ENCODE peak calls at places on chromosome 22, in four cellular contexts. F is AG04449, Y is BJ, L is NCI-H82. Q is an unnamed sample.

GRCh38 chr22:49004484-49005399 is 822.9 kb downstream of the BRD1 start:
- DNase-seq in Y (no peak), F (no peak), L (no peak), Q (no peak)

GRCh38 chr22:46069518-46070214 is 80.7 kb upstream of the PPARA start:
- DNase-seq in Y (peak; percentile 69), F (peak; percentile 78), L (no peak), Q (peak; percentile 57)

GRCh38 chr22:31327786-31328544 is 18.2 kb downstream of the PATZ1 start:
- DNase-seq in Y (no peak), L (no peak), F (no peak), Q (no peak)

GRCh38 chr22:49371325-49372110 is 456.2 kb downstream of the BRD1 start:
- DNase-seq in F (no peak), L (no peak), Y (no peak), Q (no peak)

GRCh38 chr22:50314455-50315288 is 7.2 kb upstream of the PLXNB2 start:
- DNase-seq in L (no peak), F (no peak), Y (no peak), Q (no peak)

GRCh38 chr22:50605349-50606074 is 4.9 kb downstream of the MAPK8IP2 start:
- DNase-seq in F (no peak), L (no peak), Y (no peak), Q (no peak)

GRCh38 chr22:35611891-35612576 is 5.1 kb downstream of the MB start:
- DNase-seq in L (no peak), F (no peak), Y (no peak), Q (no peak)

GRCh38 chr22:50261615-50262459 is at the start of gene MAPK12:
- DNase-seq in Y (no peak), L (peak; percentile 68), F (no peak), Q (peak; percentile 66)

GRCh38 chr22:20430641-20431519 is 6.7 kb downstream of the SCARF2 start:
- DNase-seq in Y (no peak), L (no peak), F (no peak), Q (no peak)

GRCh38 chr22:21681566-21682370 is 16.0 kb downstream of the PPIL2 start:
- DNase-seq in L (no peak), F (no peak), Y (no peak), Q (no peak)

GRCh38 chr22:44380716-44381500 is 68.2 kb upstream of the SHISAL1 start:
- DNase-seq in Y (no peak), F (no peak), L (no peak), Q (no peak)

GRCh38 chr22:17982572-17983141 is 41.7 kb downstream of the MICAL3 start:
- DNase-seq in F (no peak), L (no peak), Y (no peak), Q (no peak)

GRCh38 chr22:42066133-42066761 is 4.4 kb downstream of the NAGA start:
- DNase-seq in F (no peak), L (no peak), Y (no peak), Q (no peak)

GRCh38 chr22:37244922-37245722 is 1.1 kb upstream of the RAC2 start:
- DNase-seq in Y (no peak), F (no peak), L (no peak), Q (no peak)

GRCh38 chr22:44112191-44112590 is 68.5 kb upstream of the PARVG start:
- DNase-seq in F (no peak), L (no peak), Y (no peak), Q (no peak)

GRCh38 chr22:24271406-24271760 is 752 bp downstream of the SPECC1L start:
- DNase-seq in L (peak; percentile 74), Y (no peak), F (no peak), Q (peak; percentile 68)

GRCh38 chr22:31100762-31101525 is 6.4 kb downstream of the SELENOM start:
- DNase-seq in Y (no peak), L (no peak), F (no peak), Q (no peak)

GRCh38 chr22:36379593-36380361 is 8.0 kb downstream of the MYH9 start:
- DNase-seq in F (no peak), Y (no peak), L (no peak), Q (no peak)

GRCh38 chr22:49959782-49960158 is 802 bp upstream of the PIM3 start:
- DNase-seq in Y (no peak), L (no peak), F (no peak), Q (no peak)

GRCh38 chr22:47629273-47629711 is 866.8 kb downstream of the TBC1D22A start:
- DNase-seq in L (no peak), F (no peak), Y (no peak), Q (no peak)

GRCh38 chr22:37225481-37225880 is 13.2 kb upstream of the SSTR3 start:
- DNase-seq in L (peak; percentile 47), Y (no peak), F (no peak), Q (no peak)

GRCh38 chr22:37492428-37493344 is 6.5 kb upstream of the MFNG start:
- DNase-seq in F (no peak), L (peak; percentile 75), Y (no peak), Q (peak; percentile 49)

GRCh38 chr22:29379258-29379657 is 9.1 kb downstream of the AP1B1 start:
- DNase-seq in Y (no peak), F (no peak), L (no peak), Q (no peak)

GRCh38 chr22:46758867-46759290 is 3.6 kb upstream of the TBC1D22A start:
- DNase-seq in F (no peak), L (peak; percentile 67), Y (no peak), Q (peak; percentile 71)

GRCh38 chr22:19046719-19047609 is 75.2 kb downstream of the DGCR2 start:
- DNase-seq in Y (no peak), L (no peak), F (no peak), Q (no peak)

GRCh38 chr22:41840216-41840615 is 7.3 kb downstream of the SREBF2 start:
- DNase-seq in Y (no peak), F (no peak), L (no peak), Q (no peak)

GRCh38 chr22:40635008-40635939 is 1.2 kb downstream of the MRTFA start:
- DNase-seq in F (no peak), L (no peak), Y (no peak), Q (peak; percentile 74)

GRCh38 chr22:29110946-29111345 is 38.1 kb downstream of the KREMEN1 start:
- DNase-seq in Y (no peak), F (no peak), L (no peak), Q (no peak)

GRCh38 chr22:27987557-27987956 is 68.5 kb upstream of the PITPNB start:
- DNase-seq in Y (peak; percentile 47), L (no peak), F (peak; percentile 79), Q (peak; percentile 68)

GRCh38 chr22:25386538-25386884 is 167.1 kb downstream of the CRYBB2 start:
- DNase-seq in L (no peak), F (no peak), Y (no peak), Q (no peak)

GRCh38 chr22:49925525-49926128 is 7.2 kb downstream of the CRELD2 start:
- DNase-seq in L (no peak), Y (no peak), F (no peak), Q (no peak)

GRCh38 chr22:37020192-37020479 is 594 bp downstream of the MPST start:
- DNase-seq in Y (no peak), F (no peak), L (peak; percentile 61), Q (peak; percentile 66)

GRCh38 chr22:40036591-40037225 is 42.0 kb downstream of the FAM83F start:
- DNase-seq in L (peak; percentile 86), F (no peak), Y (no peak), Q (peak; percentile 85)

GRCh38 chr22:45072322-45072903 is 62.6 kb upstream of the PHF21B start:
- DNase-seq in F (no peak), Y (peak; percentile 20), L (no peak), Q (peak; percentile 33)

GRCh38 chr22:22684605-22685561 is 40.5 kb downstream of the GGTLC2 start:
- DNase-seq in L (peak; percentile 38), F (peak; percentile 12), Y (no peak), Q (peak; percentile 82)

Q was measured in adipocyte.